ENCODE peak calls at places on chromosomes 2 and 18, in five cellular contexts. Z is HepG2, C is HCT116, T is GM12878, P is K562. B is an unnamed sample.

GRCh38 chr2:119826370-119826961 is 66.7 kb downstream of the PTPN4 start:
- DNase-seq in Z (peak; percentile 54), C (no peak), T (no peak), P (peak; percentile 58), B (peak; percentile 48)

GRCh38 chr18:63154350-63155152 is 165.0 kb downstream of the BCL2 start:
- DNase-seq in Z (no peak), C (no peak), T (no peak), P (no peak), B (no peak)

GRCh38 chr2:213007290-213007838 is 144.0 kb downstream of the IKZF2 start:
- DNase-seq in Z (no peak), C (no peak), T (no peak), P (no peak), B (no peak)

GRCh38 chr2:134718095-134718955 is 475 bp downstream of the TMEM163 start:
- DNase-seq in Z (no peak), C (no peak), T (no peak), P (no peak), B (peak; percentile 79)

GRCh38 chr2:111186123-111186715 is 65.5 kb downstream of the BCL2L11 start:
- DNase-seq in Z (no peak), C (no peak), T (no peak), P (no peak), B (no peak)

GRCh38 chr2:223549215-223549614 is 52.9 kb downstream of the SCG2 start:
- DNase-seq in Z (peak; percentile 24), C (peak; percentile 99), T (no peak), P (no peak), B (peak; percentile 48)

GRCh38 chr2:122028371-122029102 is 273.1 kb downstream of the TSN start:
- DNase-seq in Z (no peak), C (no peak), T (no peak), P (no peak), B (no peak)

GRCh38 chr18:50065527-50065926 is 129.4 kb downstream of the MYO5B start:
- DNase-seq in Z (no peak), C (no peak), T (no peak), P (no peak), B (no peak)

GRCh38 chr2:5176764-5177163 is 515.4 kb upstream of the SOX11 start:
- DNase-seq in Z (no peak), C (no peak), T (no peak), P (no peak), B (no peak)

GRCh38 chr2:216621292-216621691 is 11.9 kb upstream of the IGFBP2 start:
- DNase-seq in Z (no peak), C (no peak), T (no peak), P (no peak), B (no peak)

GRCh38 chr2:226488034-226488433 is 311.6 kb downstream of the IRS1 start:
- DNase-seq in Z (no peak), C (no peak), T (no peak), P (no peak), B (no peak)

GRCh38 chr2:36356199-36356989 is 816 bp downstream of the CRIM1 start:
- DNase-seq in Z (no peak), C (no peak), T (no peak), P (no peak), B (peak; percentile 72)

GRCh38 chr2:10000541-10000940 is 42.8 kb upstream of the KLF11 start:
- DNase-seq in Z (no peak), C (no peak), T (no peak), P (no peak), B (no peak)

GRCh38 chr2:207926133-207927076 is 98.9 kb downstream of the PLEKHM3 start:
- DNase-seq in Z (peak; percentile 96), C (no peak), T (no peak), P (peak; percentile 12), B (no peak)

GRCh38 chr18:7567487-7568425 is 640 bp downstream of the PTPRM start:
- DNase-seq in Z (no peak), C (no peak), T (no peak), P (no peak), B (peak; percentile 81)

GRCh38 chr2:233289590-233290424 is 17.8 kb upstream of the SAG start:
- DNase-seq in Z (no peak), C (no peak), T (no peak), P (no peak), B (no peak)

GRCh38 chr2:220228310-220229006 is 601.0 kb downstream of the SLC4A3 start:
- DNase-seq in Z (peak; percentile 27), C (peak; percentile 97), T (no peak), P (no peak), B (peak; percentile 1)

GRCh38 chr2:181393472-181393871 is 63.7 kb upstream of the ITGA4 start:
- DNase-seq in Z (peak; percentile 18), C (peak; percentile 1), T (no peak), P (peak; percentile 6), B (peak; percentile 26)

GRCh38 chr2:12684471-12684936 is 32.2 kb upstream of the TRIB2 start:
- DNase-seq in Z (no peak), C (no peak), T (no peak), P (no peak), B (no peak)

GRCh38 chr2:85133751-85134254 is 611 bp downstream of the TCF7L1 start:
- DNase-seq in Z (no peak), C (no peak), T (no peak), P (peak; percentile 35), B (peak; percentile 81)

GRCh38 chr18:12679183-12679786 is 21.4 kb upstream of the SPIRE1 start:
- DNase-seq in Z (no peak), C (no peak), T (no peak), P (peak; percentile 19), B (no peak)

GRCh38 chr2:46366675-46367067 is 69.5 kb downstream of the EPAS1 start:
- DNase-seq in Z (no peak), C (no peak), T (no peak), P (no peak), B (no peak)

GRCh38 chr18:48829443-48830149 is 121.2 kb downstream of the SMAD7 start:
- DNase-seq in Z (no peak), C (no peak), T (no peak), P (peak; percentile 60), B (no peak)

GRCh38 chr2:41716497-41716896 is 331.3 kb upstream of the PKDCC start:
- DNase-seq in Z (no peak), C (no peak), T (no peak), P (no peak), B (no peak)

GRCh38 chr18:54444309-54444914 is 86.7 kb downstream of the C18orf54 start:
- DNase-seq in Z (peak; percentile 32), C (peak; percentile 60), T (no peak), P (peak; percentile 50), B (peak; percentile 39)

GRCh38 chr2:15313657-15314056 is 247.5 kb downstream of the NBAS start:
- DNase-seq in Z (no peak), C (no peak), T (peak; percentile 31), P (no peak), B (no peak)

GRCh38 chr2:29014811-29015414 is 33.8 kb downstream of the TOGARAM2 start:
- DNase-seq in Z (no peak), C (no peak), T (no peak), P (peak; percentile 9), B (no peak)

GRCh38 chr2:105775809-105776559 is 31.3 kb downstream of the NCK2 start:
- DNase-seq in Z (no peak), C (no peak), T (no peak), P (no peak), B (peak; percentile 44)

GRCh38 chr18:43236921-43237320 is 40.4 kb downstream of the SYT4 start:
- DNase-seq in Z (no peak), C (no peak), T (no peak), P (no peak), B (no peak)
- TF ChIP-seq ZBTB33 in Z (no peak), C (no peak), T (no peak), P (no peak), B (no peak)

DNA sequence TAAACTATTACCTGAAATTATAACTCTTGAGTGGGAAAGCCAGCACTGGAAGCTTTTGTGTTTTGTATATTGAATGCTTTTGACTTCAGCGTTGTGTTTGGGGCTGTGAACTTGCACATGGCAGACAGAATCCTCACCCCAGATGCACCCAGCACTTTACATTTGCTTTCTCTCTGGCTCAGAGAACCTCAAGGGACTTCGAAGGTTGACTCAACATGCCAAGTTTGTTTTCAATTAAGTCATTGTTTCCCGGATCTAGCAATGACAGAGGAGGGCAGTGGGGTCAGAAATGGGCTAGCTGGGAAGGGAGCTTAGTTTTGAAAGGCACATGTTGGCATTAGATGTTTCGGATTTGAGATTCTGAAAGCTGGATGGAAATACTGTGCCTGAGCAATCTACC is 22.4 kb downstream of the TET3 start:
- DNase-seq in Z (no peak), C (no peak), T (no peak), P (no peak), B (no peak)
- TF ChIP-seq ZBTB33 in Z (no peak), C (no peak), T (no peak), P (no peak), B (no peak)

GRCh38 chr18:57809190-57809589 is 6.1 kb upstream of the ATP8B1 start:
- DNase-seq in Z (no peak), C (no peak), T (no peak), P (no peak), B (no peak)

GRCh38 chr18:57807336-57808117 is 4.4 kb upstream of the ATP8B1 start:
- DNase-seq in Z (no peak), C (no peak), T (no peak), P (no peak), B (no peak)

GRCh38 chr18:57805117-57805516 is 2.0 kb upstream of the ATP8B1 start:
- DNase-seq in Z (no peak), C (no peak), T (no peak), P (no peak), B (no peak)

GRCh38 chr18:57806201-57806890 is 3.2 kb upstream of the ATP8B1 start:
- DNase-seq in Z (no peak), C (no peak), T (no peak), P (no peak), B (no peak)

DNA sequence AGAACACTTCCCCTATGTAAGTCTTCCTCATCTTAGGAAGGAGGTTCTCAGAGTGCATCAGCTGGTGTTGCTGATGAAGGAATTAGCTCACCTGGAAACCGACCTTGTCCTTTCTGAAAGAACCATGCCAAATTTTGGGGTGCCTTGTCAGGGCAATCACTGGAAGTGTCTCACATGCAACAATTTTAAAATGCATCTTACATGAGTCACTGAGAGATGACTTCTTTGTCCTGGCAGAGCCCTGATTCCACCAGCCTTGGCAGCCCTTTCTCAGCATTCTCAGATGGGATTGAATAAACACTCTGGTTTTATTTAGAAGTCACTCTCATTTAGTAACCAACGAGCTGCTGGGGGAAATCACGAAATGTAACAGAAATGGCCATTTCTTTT is 3.8 kb upstream of the ATP8B1 start:
- DNase-seq in Z (no peak), C (no peak), T (no peak), P (no peak), B (no peak)
- TF ChIP-seq ZBTB33 in Z (no peak), C (no peak), T (no peak), P (no peak), B (peak; percentile 69)

DNA sequence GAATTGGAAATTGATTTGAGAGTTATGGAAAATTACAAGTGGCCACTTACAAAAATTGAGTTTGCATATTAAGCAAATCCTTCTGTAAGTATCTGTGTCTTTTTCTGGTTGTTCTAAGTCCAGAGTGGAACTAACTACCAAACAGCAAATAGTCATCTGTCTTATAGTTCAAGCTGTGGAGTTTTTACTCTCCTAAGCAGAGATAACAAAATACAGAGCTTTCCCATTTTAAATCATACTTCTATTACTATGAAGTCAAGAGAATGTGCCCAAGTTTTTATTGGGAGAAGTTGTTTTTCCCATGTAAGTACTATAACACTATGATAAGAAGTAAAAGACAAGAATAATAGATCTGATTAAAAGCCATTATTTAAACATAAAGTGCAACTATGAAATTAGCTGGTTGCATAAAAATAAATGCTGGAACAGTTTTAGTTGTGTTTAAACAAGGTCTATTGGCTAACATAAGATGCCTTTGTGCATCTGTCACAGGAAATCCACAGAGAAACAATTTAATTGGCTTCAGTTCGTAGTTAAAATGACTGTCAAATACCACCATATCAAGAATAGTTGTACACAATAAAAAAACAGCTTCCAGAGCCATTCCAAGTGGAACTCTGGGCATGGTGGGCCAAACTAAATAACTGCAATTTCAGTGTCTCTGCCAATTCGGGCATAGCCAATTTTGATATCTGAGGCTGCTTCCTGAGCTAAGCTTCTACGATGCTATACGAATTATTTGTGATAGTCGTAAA is 1467.4 kb upstream of the NXPH2 start:
- DNase-seq in Z (no peak), C (no peak), T (no peak), P (no peak), B (no peak)
- TF ChIP-seq ZBTB33 in Z (no peak), C (no peak), T (no peak), P (no peak), B (no peak)

B was measured in SK-N-SH.